ENCODE peak calls at places on chromosomes 1 and 21, in ten cellular contexts. One of them, this sample, is unnamed.

GRCh38 chr1:209881271-209882018 is 53.7 kb downstream of the UTP25 start:
- DNase-seq in A549: no peak
- DNase-seq in tibial nerve: no peak
- DNase-seq in lower lobe of right lung: no peak
- DNase-seq in HFF-Myc: no peak
- DNase-seq in GM06990: no peak
- DNase-seq in pancreas: no peak
- DNase-seq in AG04450: no peak
- DNase-seq in endothelial cell: no peak
- DNase-seq in esophagus squamous epithelium: no peak
- DNase-seq in this sample: no peak

GRCh38 chr1:222736972-222737371 is at the start of gene FAM177B:
- DNase-seq in endothelial cell: no peak
- DNase-seq in HFF-Myc: no peak
- DNase-seq in tibial nerve: no peak
- DNase-seq in GM06990: no peak
- DNase-seq in lower lobe of right lung: no peak
- DNase-seq in esophagus squamous epithelium: no peak
- DNase-seq in pancreas: no peak
- DNase-seq in AG04450: no peak
- DNase-seq in A549: no peak
- DNase-seq in this sample: no peak

GRCh38 chr1:184225501-184226487 is 161.0 kb upstream of the C1orf21 start:
- DNase-seq in esophagus squamous epithelium: no peak
- DNase-seq in endothelial cell: no peak
- DNase-seq in lower lobe of right lung: no peak
- DNase-seq in tibial nerve: no peak
- DNase-seq in GM06990: no peak
- DNase-seq in A549: no peak
- DNase-seq in AG04450: no peak
- DNase-seq in pancreas: no peak
- DNase-seq in HFF-Myc: no peak
- DNase-seq in this sample: no peak

GRCh38 chr21:42768324-42769121 is 110.8 kb downstream of the WDR4 start:
- DNase-seq in lower lobe of right lung: no peak
- DNase-seq in A549: no peak
- DNase-seq in AG04450: no peak
- DNase-seq in HFF-Myc: no peak
- DNase-seq in GM06990: no peak
- DNase-seq in tibial nerve: no peak
- DNase-seq in endothelial cell: no peak
- DNase-seq in pancreas: peak
- DNase-seq in esophagus squamous epithelium: no peak
- DNase-seq in this sample: no peak

GRCh38 chr21:28280611-28281010 is 712.1 kb downstream of the LTN1 start:
- DNase-seq in endothelial cell: no peak
- DNase-seq in GM06990: no peak
- DNase-seq in AG04450: no peak
- DNase-seq in HFF-Myc: no peak
- DNase-seq in esophagus squamous epithelium: no peak
- DNase-seq in lower lobe of right lung: no peak
- DNase-seq in tibial nerve: no peak
- DNase-seq in A549: no peak
- DNase-seq in pancreas: no peak
- DNase-seq in this sample: no peak

GRCh38 chr21:44849616-44850130 is 23.8 kb downstream of the PTTG1IP start:
- DNase-seq in HFF-Myc: no peak
- DNase-seq in esophagus squamous epithelium: no peak
- DNase-seq in lower lobe of right lung: no peak
- DNase-seq in AG04450: no peak
- DNase-seq in A549: no peak
- DNase-seq in GM06990: no peak
- DNase-seq in endothelial cell: no peak
- DNase-seq in tibial nerve: no peak
- DNase-seq in pancreas: no peak
- DNase-seq in this sample: no peak

GRCh38 chr1:72283204-72284083 is 1.1 kb upstream of the NEGR1 start:
- DNase-seq in pancreas: peak
- DNase-seq in HFF-Myc: no peak
- DNase-seq in esophagus squamous epithelium: no peak
- DNase-seq in lower lobe of right lung: peak
- DNase-seq in A549: peak
- DNase-seq in tibial nerve: peak
- DNase-seq in endothelial cell: peak
- DNase-seq in GM06990: peak
- DNase-seq in AG04450: peak
- DNase-seq in this sample: peak

GRCh38 chr1:207495816-207496792 is at the start of gene CR1:
- DNase-seq in A549: no peak
- DNase-seq in tibial nerve: no peak
- DNase-seq in HFF-Myc: no peak
- DNase-seq in pancreas: peak
- DNase-seq in GM06990: peak
- DNase-seq in endothelial cell: peak
- DNase-seq in esophagus squamous epithelium: no peak
- DNase-seq in AG04450: no peak
- DNase-seq in lower lobe of right lung: peak
- DNase-seq in this sample: peak

GRCh38 chr21:46052703-46053651 is 44.9 kb upstream of the COL6A2 start:
- DNase-seq in A549: peak
- DNase-seq in esophagus squamous epithelium: no peak
- DNase-seq in GM06990: no peak
- DNase-seq in tibial nerve: no peak
- DNase-seq in HFF-Myc: no peak
- DNase-seq in endothelial cell: no peak
- DNase-seq in AG04450: no peak
- DNase-seq in pancreas: no peak
- DNase-seq in lower lobe of right lung: peak
- DNase-seq in this sample: no peak

GRCh38 chr1:119914071-119914470 is 17.8 kb upstream of the ADAM30 start:
- DNase-seq in endothelial cell: no peak
- DNase-seq in AG04450: no peak
- DNase-seq in A549: no peak
- DNase-seq in HFF-Myc: no peak
- DNase-seq in lower lobe of right lung: no peak
- DNase-seq in pancreas: no peak
- DNase-seq in tibial nerve: no peak
- DNase-seq in GM06990: no peak
- DNase-seq in esophagus squamous epithelium: no peak
- DNase-seq in this sample: no peak

GRCh38 chr21:42302292-42302650 is 12.9 kb downstream of the TFF3 start:
- DNase-seq in AG04450: no peak
- DNase-seq in lower lobe of right lung: no peak
- DNase-seq in A549: no peak
- DNase-seq in endothelial cell: no peak
- DNase-seq in pancreas: no peak
- DNase-seq in tibial nerve: no peak
- DNase-seq in esophagus squamous epithelium: no peak
- DNase-seq in HFF-Myc: no peak
- DNase-seq in GM06990: no peak
- DNase-seq in this sample: no peak

GRCh38 chr1:158014702-158015320 is 21.4 kb downstream of the KIRREL1 start:
- DNase-seq in tibial nerve: no peak
- DNase-seq in lower lobe of right lung: no peak
- DNase-seq in esophagus squamous epithelium: no peak
- DNase-seq in endothelial cell: no peak
- DNase-seq in GM06990: no peak
- DNase-seq in A549: no peak
- DNase-seq in AG04450: no peak
- DNase-seq in pancreas: no peak
- DNase-seq in HFF-Myc: no peak
- DNase-seq in this sample: no peak

GRCh38 chr21:45327458-45328197 is 39.9 kb upstream of the POFUT2 start:
- DNase-seq in HFF-Myc: no peak
- DNase-seq in A549: no peak
- DNase-seq in pancreas: peak
- DNase-seq in tibial nerve: no peak
- DNase-seq in esophagus squamous epithelium: no peak
- DNase-seq in AG04450: no peak
- DNase-seq in GM06990: no peak
- DNase-seq in lower lobe of right lung: peak
- DNase-seq in endothelial cell: no peak
- DNase-seq in this sample: no peak

GRCh38 chr1:164443166-164443565 is 115.8 kb upstream of the PBX1 start:
- DNase-seq in HFF-Myc: no peak
- DNase-seq in tibial nerve: no peak
- DNase-seq in pancreas: no peak
- DNase-seq in A549: no peak
- DNase-seq in lower lobe of right lung: no peak
- DNase-seq in endothelial cell: no peak
- DNase-seq in esophagus squamous epithelium: no peak
- DNase-seq in GM06990: no peak
- DNase-seq in AG04450: no peak
- DNase-seq in this sample: no peak

DNA sequence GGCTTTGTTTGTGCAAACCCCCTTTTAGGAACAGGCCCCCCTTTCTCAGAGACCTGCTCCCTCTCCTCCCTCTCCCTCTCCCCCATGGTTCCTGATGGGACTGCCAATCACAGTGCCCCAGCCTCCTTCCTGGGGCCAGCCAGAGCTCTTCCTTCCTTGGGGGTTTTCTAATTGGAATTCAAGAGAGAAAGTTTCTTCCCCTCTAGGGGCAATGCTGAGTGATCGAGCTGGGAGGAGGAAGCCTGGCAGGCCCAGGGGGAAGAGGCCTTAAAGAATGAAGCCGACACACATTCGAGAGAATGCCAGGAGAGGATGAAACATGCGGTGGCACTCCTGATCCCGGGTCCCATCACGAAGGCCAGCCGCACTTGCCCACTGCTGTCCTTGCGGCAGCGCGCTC is 21.3 kb upstream of the COL16A1 start:
- DNase-seq in lower lobe of right lung: no peak
- DNase-seq in AG04450: no peak
- DNase-seq in pancreas: no peak
- DNase-seq in endothelial cell: no peak
- DNase-seq in A549: no peak
- DNase-seq in GM06990: no peak
- DNase-seq in tibial nerve: no peak
- DNase-seq in HFF-Myc: no peak
- DNase-seq in esophagus squamous epithelium: no peak
- DNase-seq in this sample: no peak
- TF ChIP-seq CTCF in lower lobe of right lung: no peak
- TF ChIP-seq CTCF in AG04450: no peak
- TF ChIP-seq CTCF in pancreas: no peak
- TF ChIP-seq CTCF in endothelial cell: no peak
- TF ChIP-seq CTCF in A549: no peak
- TF ChIP-seq CTCF in GM06990: no peak
- TF ChIP-seq CTCF in tibial nerve: no peak
- TF ChIP-seq CTCF in HFF-Myc: no peak
- TF ChIP-seq CTCF in esophagus squamous epithelium: no peak
- TF ChIP-seq CTCF in this sample: no peak

DNA sequence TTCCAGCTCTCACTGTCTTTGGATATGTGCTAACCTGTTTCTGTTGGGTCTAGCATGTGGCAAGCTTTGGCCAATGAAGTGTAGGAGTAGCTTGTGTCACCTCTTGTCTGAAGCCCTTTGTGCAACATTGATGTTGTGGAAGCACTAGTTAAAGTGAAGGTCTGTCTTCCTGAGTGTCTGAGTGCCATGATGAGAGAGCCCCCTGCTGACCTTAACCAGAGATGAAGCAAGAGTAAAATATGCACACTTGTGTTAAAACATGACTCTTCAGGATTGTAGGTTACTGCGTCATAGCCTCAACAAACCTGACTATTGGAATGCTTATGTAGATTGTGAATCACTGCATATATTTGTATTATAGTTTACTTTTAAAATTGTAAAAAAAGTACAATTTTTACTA is 103.7 kb downstream of the NCAM2 start:
- DNase-seq in GM06990: no peak
- DNase-seq in pancreas: no peak
- DNase-seq in HFF-Myc: no peak
- DNase-seq in endothelial cell: peak
- DNase-seq in A549: no peak
- DNase-seq in lower lobe of right lung: no peak
- DNase-seq in esophagus squamous epithelium: no peak
- DNase-seq in AG04450: peak
- DNase-seq in tibial nerve: no peak
- DNase-seq in this sample: no peak
- TF ChIP-seq CTCF in GM06990: no peak
- TF ChIP-seq CTCF in pancreas: no peak
- TF ChIP-seq CTCF in HFF-Myc: no peak
- TF ChIP-seq CTCF in endothelial cell: no peak
- TF ChIP-seq CTCF in A549: no peak
- TF ChIP-seq CTCF in lower lobe of right lung: no peak
- TF ChIP-seq CTCF in esophagus squamous epithelium: no peak
- TF ChIP-seq CTCF in AG04450: peak
- TF ChIP-seq CTCF in tibial nerve: no peak
- TF ChIP-seq CTCF in this sample: no peak

GRCh38 chr1:7420706-7421105 is 350.4 kb upstream of the VAMP3 start:
- DNase-seq in tibial nerve: peak
- DNase-seq in endothelial cell: no peak
- DNase-seq in HFF-Myc: no peak
- DNase-seq in esophagus squamous epithelium: no peak
- DNase-seq in GM06990: no peak
- DNase-seq in lower lobe of right lung: no peak
- DNase-seq in pancreas: no peak
- DNase-seq in AG04450: no peak
- DNase-seq in A549: no peak
- DNase-seq in this sample: peak
- TF ChIP-seq CTCF in tibial nerve: no peak
- TF ChIP-seq CTCF in endothelial cell: no peak
- TF ChIP-seq CTCF in HFF-Myc: no peak
- TF ChIP-seq CTCF in esophagus squamous epithelium: no peak
- TF ChIP-seq CTCF in GM06990: no peak
- TF ChIP-seq CTCF in lower lobe of right lung: no peak
- TF ChIP-seq CTCF in pancreas: no peak
- TF ChIP-seq CTCF in AG04450: no peak
- TF ChIP-seq CTCF in A549: no peak
- TF ChIP-seq CTCF in this sample: no peak

GRCh38 chr1:89620664-89621063 is 12.3 kb upstream of the LRRC8C start:
- DNase-seq in A549: no peak
- DNase-seq in GM06990: no peak
- DNase-seq in esophagus squamous epithelium: no peak
- DNase-seq in AG04450: no peak
- DNase-seq in pancreas: no peak
- DNase-seq in tibial nerve: no peak
- DNase-seq in lower lobe of right lung: no peak
- DNase-seq in HFF-Myc: no peak
- DNase-seq in endothelial cell: no peak
- DNase-seq in this sample: no peak

GRCh38 chr1:89624715-89625323 is 8.1 kb upstream of the LRRC8C start:
- DNase-seq in GM06990: no peak
- DNase-seq in endothelial cell: no peak
- DNase-seq in esophagus squamous epithelium: no peak
- DNase-seq in A549: no peak
- DNase-seq in pancreas: no peak
- DNase-seq in HFF-Myc: no peak
- DNase-seq in AG04450: no peak
- DNase-seq in tibial nerve: no peak
- DNase-seq in lower lobe of right lung: no peak
- DNase-seq in this sample: no peak

GRCh38 chr1:89624314-89624713 is 8.6 kb upstream of the LRRC8C start:
- DNase-seq in esophagus squamous epithelium: no peak
- DNase-seq in HFF-Myc: no peak
- DNase-seq in pancreas: no peak
- DNase-seq in tibial nerve: no peak
- DNase-seq in AG04450: no peak
- DNase-seq in A549: no peak
- DNase-seq in GM06990: no peak
- DNase-seq in endothelial cell: no peak
- DNase-seq in lower lobe of right lung: no peak
- DNase-seq in this sample: no peak

GRCh38 chr1:89627596-89627962 is 5.3 kb upstream of the LRRC8C start:
- DNase-seq in pancreas: no peak
- DNase-seq in AG04450: no peak
- DNase-seq in A549: no peak
- DNase-seq in endothelial cell: no peak
- DNase-seq in GM06990: no peak
- DNase-seq in HFF-Myc: no peak
- DNase-seq in tibial nerve: no peak
- DNase-seq in lower lobe of right lung: no peak
- DNase-seq in esophagus squamous epithelium: no peak
- DNase-seq in this sample: no peak

GRCh38 chr1:89622895-89623294 is 10.0 kb upstream of the LRRC8C start:
- DNase-seq in GM06990: no peak
- DNase-seq in AG04450: no peak
- DNase-seq in HFF-Myc: no peak
- DNase-seq in tibial nerve: no peak
- DNase-seq in lower lobe of right lung: no peak
- DNase-seq in endothelial cell: no peak
- DNase-seq in A549: peak
- DNase-seq in pancreas: no peak
- DNase-seq in esophagus squamous epithelium: no peak
- DNase-seq in this sample: no peak
- TF ChIP-seq CTCF in GM06990: no peak
- TF ChIP-seq CTCF in AG04450: peak
- TF ChIP-seq CTCF in HFF-Myc: no peak
- TF ChIP-seq CTCF in tibial nerve: no peak
- TF ChIP-seq CTCF in lower lobe of right lung: no peak
- TF ChIP-seq CTCF in endothelial cell: no peak
- TF ChIP-seq CTCF in A549: no peak
- TF ChIP-seq CTCF in pancreas: no peak
- TF ChIP-seq CTCF in esophagus squamous epithelium: no peak
- TF ChIP-seq CTCF in this sample: no peak